ENCODE peak calls at places on chromosome 19, in six cellular contexts. One of them, this sample, is unnamed.

GRCh38 chr19:29477831-29478577 is 47.8 kb upstream of the VSTM2B start:
- DNase-seq in endothelial cell: no peak
- DNase-seq in choroid plexus epithelial cell: no peak
- DNase-seq in dorsolateral prefrontal cortex: no peak
- DNase-seq in MCF 10A: no peak
- DNase-seq in activated CD4-positive, CD25-positive, alpha-beta regulatory T cell: no peak
- DNase-seq in this sample: no peak

GRCh38 chr19:3656747-3657394 is 30.3 kb upstream of the CACTIN start:
- DNase-seq in MCF 10A: peak
- DNase-seq in endothelial cell: no peak
- DNase-seq in activated CD4-positive, CD25-positive, alpha-beta regulatory T cell: no peak
- DNase-seq in dorsolateral prefrontal cortex: no peak
- DNase-seq in choroid plexus epithelial cell: no peak
- DNase-seq in this sample: no peak

GRCh38 chr19:56145698-56146097 is 4.6 kb downstream of the ZNF444 start:
- DNase-seq in MCF 10A: no peak
- DNase-seq in choroid plexus epithelial cell: no peak
- DNase-seq in dorsolateral prefrontal cortex: no peak
- DNase-seq in endothelial cell: no peak
- DNase-seq in activated CD4-positive, CD25-positive, alpha-beta regulatory T cell: no peak
- DNase-seq in this sample: no peak

GRCh38 chr19:49755956-49756355 is 7.2 kb downstream of the TSKS start:
- DNase-seq in MCF 10A: no peak
- DNase-seq in choroid plexus epithelial cell: no peak
- DNase-seq in activated CD4-positive, CD25-positive, alpha-beta regulatory T cell: no peak
- DNase-seq in dorsolateral prefrontal cortex: no peak
- DNase-seq in endothelial cell: no peak
- DNase-seq in this sample: no peak

GRCh38 chr19:14450168-14450874 is 17.2 kb downstream of the PKN1 start:
- DNase-seq in endothelial cell: peak
- DNase-seq in MCF 10A: peak
- DNase-seq in activated CD4-positive, CD25-positive, alpha-beta regulatory T cell: peak
- DNase-seq in dorsolateral prefrontal cortex: no peak
- DNase-seq in choroid plexus epithelial cell: peak
- DNase-seq in this sample: no peak

GRCh38 chr19:4115050-4115817 is 8.7 kb downstream of the MAP2K2 start:
- DNase-seq in activated CD4-positive, CD25-positive, alpha-beta regulatory T cell: peak
- DNase-seq in dorsolateral prefrontal cortex: peak
- DNase-seq in MCF 10A: no peak
- DNase-seq in endothelial cell: no peak
- DNase-seq in choroid plexus epithelial cell: no peak
- DNase-seq in this sample: no peak

GRCh38 chr19:7605490-7606222 is 10.0 kb downstream of the CAMSAP3 start:
- DNase-seq in endothelial cell: no peak
- DNase-seq in choroid plexus epithelial cell: peak
- DNase-seq in activated CD4-positive, CD25-positive, alpha-beta regulatory T cell: no peak
- DNase-seq in dorsolateral prefrontal cortex: no peak
- DNase-seq in MCF 10A: peak
- DNase-seq in this sample: no peak

GRCh38 chr19:19386373-19386869 is 19.1 kb upstream of the GATAD2A start:
- DNase-seq in activated CD4-positive, CD25-positive, alpha-beta regulatory T cell: no peak
- DNase-seq in choroid plexus epithelial cell: no peak
- DNase-seq in dorsolateral prefrontal cortex: no peak
- DNase-seq in MCF 10A: no peak
- DNase-seq in endothelial cell: no peak
- DNase-seq in this sample: no peak

GRCh38 chr19:2228157-2229030 is 7.7 kb downstream of the PLEKHJ1 start:
- DNase-seq in activated CD4-positive, CD25-positive, alpha-beta regulatory T cell: no peak
- DNase-seq in choroid plexus epithelial cell: no peak
- DNase-seq in dorsolateral prefrontal cortex: no peak
- DNase-seq in MCF 10A: no peak
- DNase-seq in endothelial cell: no peak
- DNase-seq in this sample: no peak

GRCh38 chr19:13788991-13789390 is 6.3 kb upstream of the ZSWIM4 start:
- DNase-seq in endothelial cell: no peak
- DNase-seq in activated CD4-positive, CD25-positive, alpha-beta regulatory T cell: no peak
- DNase-seq in dorsolateral prefrontal cortex: no peak
- DNase-seq in MCF 10A: peak
- DNase-seq in choroid plexus epithelial cell: peak
- DNase-seq in this sample: peak

GRCh38 chr19:16293133-16294085 is 31.2 kb upstream of the KLF2 start:
- DNase-seq in endothelial cell: no peak
- DNase-seq in MCF 10A: peak
- DNase-seq in dorsolateral prefrontal cortex: no peak
- DNase-seq in choroid plexus epithelial cell: peak
- DNase-seq in activated CD4-positive, CD25-positive, alpha-beta regulatory T cell: no peak
- DNase-seq in this sample: peak

GRCh38 chr19:7830823-7831222 is 805 bp downstream of the EVI5L start:
- DNase-seq in activated CD4-positive, CD25-positive, alpha-beta regulatory T cell: no peak
- DNase-seq in choroid plexus epithelial cell: no peak
- DNase-seq in MCF 10A: no peak
- DNase-seq in endothelial cell: no peak
- DNase-seq in dorsolateral prefrontal cortex: no peak
- DNase-seq in this sample: no peak

GRCh38 chr19:49546825-49547565 is 19.2 kb downstream of the RCN3 start:
- DNase-seq in activated CD4-positive, CD25-positive, alpha-beta regulatory T cell: peak
- DNase-seq in dorsolateral prefrontal cortex: no peak
- DNase-seq in endothelial cell: peak
- DNase-seq in choroid plexus epithelial cell: peak
- DNase-seq in MCF 10A: peak
- DNase-seq in this sample: peak

GRCh38 chr19:5369962-5370367 is 29.4 kb upstream of the PTPRS start:
- DNase-seq in dorsolateral prefrontal cortex: peak
- DNase-seq in activated CD4-positive, CD25-positive, alpha-beta regulatory T cell: no peak
- DNase-seq in endothelial cell: peak
- DNase-seq in choroid plexus epithelial cell: peak
- DNase-seq in MCF 10A: peak
- DNase-seq in this sample: no peak

GRCh38 chr19:51571599-51571998 is 516 bp downstream of the ZNF175 start:
- DNase-seq in endothelial cell: no peak
- DNase-seq in activated CD4-positive, CD25-positive, alpha-beta regulatory T cell: no peak
- DNase-seq in MCF 10A: no peak
- DNase-seq in dorsolateral prefrontal cortex: no peak
- DNase-seq in choroid plexus epithelial cell: peak
- DNase-seq in this sample: no peak

GRCh38 chr19:35168261-35168660 is 13.7 kb downstream of the FXYD5 start:
- DNase-seq in endothelial cell: no peak
- DNase-seq in choroid plexus epithelial cell: no peak
- DNase-seq in activated CD4-positive, CD25-positive, alpha-beta regulatory T cell: no peak
- DNase-seq in dorsolateral prefrontal cortex: no peak
- DNase-seq in MCF 10A: peak
- DNase-seq in this sample: no peak

GRCh38 chr19:33047422-33047821 is 17.3 kb downstream of the RHPN2 start:
- DNase-seq in choroid plexus epithelial cell: no peak
- DNase-seq in MCF 10A: peak
- DNase-seq in endothelial cell: no peak
- DNase-seq in activated CD4-positive, CD25-positive, alpha-beta regulatory T cell: no peak
- DNase-seq in dorsolateral prefrontal cortex: no peak
- DNase-seq in this sample: no peak